ENCODE peak calls at places on chromosome 1, in ten cellular contexts. I is AG04450, U is HTR-8/SVneo, L is neuronal stem cell, K is GM12865, W is HS-27A, X is GM12891, G is fibroblast of mammary gland, R is A172, N is heart left ventricle. Z is an unnamed sample.

GRCh38 chr1:110875216-110875731 is 2.3 kb downstream of the CD53 start:
- DNase-seq in N (no peak), W (no peak), G (no peak), K (peak; percentile 85), L (no peak), U (no peak), X (no peak), R (no peak), I (no peak), Z (no peak)

GRCh38 chr1:111832521-111833155 is 76.9 kb downstream of the DDX20 start:
- DNase-seq in N (no peak), W (no peak), R (no peak), X (no peak), L (no peak), G (no peak), U (no peak), I (no peak), K (no peak), Z (no peak)

GRCh38 chr1:70353641-70354331 is 736 bp downstream of the ANKRD13C start:
- DNase-seq in K (peak; percentile 84), L (no peak), I (peak; percentile 46), N (peak; percentile 70), X (peak; percentile 23), U (peak; percentile 48), G (peak; percentile 66), R (peak; percentile 46), W (peak; percentile 66), Z (peak; percentile 82)

GRCh38 chr1:5992814-5993552 is 758 bp upstream of the NPHP4 start:
- DNase-seq in W (no peak), N (peak; percentile 60), L (no peak), X (no peak), R (no peak), K (peak; percentile 32), I (no peak), U (no peak), G (no peak), Z (peak; percentile 41)

GRCh38 chr1:44571712-44572571 is 102.3 kb downstream of the TMEM53 start:
- DNase-seq in R (peak; percentile 19), X (peak; percentile 37), G (peak; percentile 19), N (no peak), I (no peak), L (no peak), W (no peak), U (no peak), K (peak; percentile 47), Z (peak; percentile 24)

GRCh38 chr1:168689726-168690602 is 39.0 kb downstream of the DPT start:
- DNase-seq in U (no peak), X (no peak), L (no peak), N (no peak), K (no peak), W (no peak), G (peak; percentile 68), I (no peak), R (no peak), Z (no peak)

GRCh38 chr1:107750364-107750959 is 214.5 kb downstream of the VAV3 start:
- DNase-seq in R (peak; percentile 60), G (peak; percentile 73), W (peak; percentile 27), I (peak; percentile 8), U (peak; percentile 6), N (no peak), L (peak; percentile 62), X (no peak), K (peak; percentile 70), Z (peak; percentile 92)

GRCh38 chr1:66539491-66539890 is 5.5 kb downstream of the SGIP1 start:
- DNase-seq in G (no peak), W (no peak), I (no peak), L (no peak), N (no peak), X (no peak), U (no peak), K (no peak), R (no peak), Z (no peak)

GRCh38 chr1:159279754-159280153 is 22.4 kb upstream of the FCER1A start:
- DNase-seq in G (peak; percentile 3), X (no peak), K (no peak), U (no peak), R (peak; percentile 24), I (no peak), N (no peak), W (no peak), L (no peak), Z (no peak)

GRCh38 chr1:59012378-59012777 is 228.5 kb upstream of the JUN start:
- DNase-seq in U (no peak), L (no peak), K (no peak), W (no peak), G (no peak), N (no peak), X (no peak), I (no peak), R (no peak), Z (no peak)

GRCh38 chr1:110829955-110830553 is 42.9 kb upstream of the CD53 start:
- DNase-seq in X (no peak), L (peak; percentile 14), G (peak; percentile 28), W (peak; percentile 5), R (peak; percentile 40), K (peak; percentile 75), N (no peak), I (no peak), U (no peak), Z (peak; percentile 9)

GRCh38 chr1:108719654-108720435 is 7.1 kb downstream of the FNDC7 start:
- DNase-seq in U (peak; percentile 45), W (peak; percentile 79), K (no peak), N (peak; percentile 25), L (no peak), I (peak; percentile 34), R (peak; percentile 88), G (peak; percentile 93), X (no peak), Z (peak; percentile 81)

GRCh38 chr1:89708727-89709375 is 75.9 kb downstream of the LRRC8C start:
- DNase-seq in L (no peak), R (no peak), N (no peak), W (no peak), X (no peak), I (no peak), G (no peak), U (no peak), K (no peak), Z (no peak)

GRCh38 chr1:203177471-203178039 is 1.9 kb upstream of the MYBPH start:
- DNase-seq in I (no peak), G (peak; percentile 70), X (no peak), U (peak; percentile 56), N (peak; percentile 47), K (no peak), W (no peak), R (peak; percentile 77), L (no peak), Z (peak; percentile 41)

GRCh38 chr1:76901158-76901767 is 34.0 kb downstream of the ST6GALNAC5 start:
- DNase-seq in L (peak; percentile 14), N (no peak), R (peak; percentile 51), G (peak; percentile 68), W (peak; percentile 49), K (peak; percentile 62), I (peak; percentile 15), X (peak; percentile 15), U (peak; percentile 30), Z (peak; percentile 40)

GRCh38 chr1:117633423-117633822 is 27.6 kb downstream of the TENT5C start:
- DNase-seq in L (no peak), X (no peak), W (no peak), N (no peak), U (no peak), I (no peak), K (peak; percentile 59), G (no peak), R (no peak), Z (no peak)

GRCh38 chr1:230105754-230106625 is 39.0 kb downstream of the GALNT2 start:
- DNase-seq in L (no peak), G (peak; percentile 95), I (no peak), W (no peak), R (peak; percentile 76), X (no peak), K (peak; percentile 74), U (peak; percentile 59), N (no peak), Z (peak; percentile 88)

GRCh38 chr1:227124461-227124860 is 184.4 kb downstream of the COQ8A start:
- DNase-seq in W (no peak), R (no peak), L (no peak), X (no peak), G (no peak), I (no peak), U (no peak), K (no peak), N (no peak), Z (no peak)

GRCh38 chr1:209893751-209894150 is 44.3 kb upstream of the SYT14 start:
- DNase-seq in N (no peak), X (no peak), I (no peak), G (no peak), R (peak; percentile 0), W (no peak), L (no peak), K (no peak), U (no peak), Z (no peak)

GRCh38 chr1:91099746-91100621 is 78.1 kb upstream of the ZNF644 start:
- DNase-seq in X (no peak), G (no peak), U (no peak), L (no peak), N (no peak), W (no peak), R (peak; percentile 62), I (no peak), K (peak; percentile 29), Z (no peak)

GRCh38 chr1:225890346-225891228 is 1.6 kb upstream of the LEFTY1 start:
- DNase-seq in X (no peak), G (peak; percentile 36), U (no peak), R (no peak), K (no peak), W (no peak), I (no peak), L (no peak), N (no peak), Z (no peak)

GRCh38 chr1:205827623-205828022 is 14.6 kb upstream of the SLC41A1 start:
- DNase-seq in G (no peak), I (no peak), R (no peak), N (no peak), X (no peak), U (no peak), W (no peak), L (no peak), K (no peak), Z (no peak)

GRCh38 chr1:66681686-66682085 is 70.6 kb upstream of the DYNLT5 start:
- DNase-seq in R (no peak), W (no peak), G (peak; percentile 6), U (no peak), I (no peak), X (no peak), L (no peak), K (no peak), N (no peak), Z (no peak)

GRCh38 chr1:158022554-158023278 is 29.3 kb downstream of the KIRREL1 start:
- DNase-seq in U (no peak), W (no peak), R (no peak), X (no peak), N (no peak), G (no peak), I (no peak), K (no peak), L (no peak), Z (peak; percentile 63)

GRCh38 chr1:44361478-44361877 is 6.4 kb upstream of the ERI3 start:
- DNase-seq in X (no peak), W (no peak), N (no peak), G (peak; percentile 12), K (no peak), L (no peak), I (no peak), U (peak; percentile 10), R (no peak), Z (peak; percentile 22)

GRCh38 chr1:12014141-12014981 is 4.9 kb upstream of the MIIP start:
- DNase-seq in G (peak; percentile 43), I (no peak), X (no peak), U (peak; percentile 18), L (no peak), K (peak; percentile 65), R (no peak), W (no peak), N (peak; percentile 27), Z (no peak)

GRCh38 chr1:214895226-214895625 is 187.3 kb upstream of the KCNK2 start:
- DNase-seq in U (no peak), L (peak; percentile 37), X (no peak), N (no peak), G (no peak), K (no peak), R (no peak), I (no peak), W (no peak), Z (no peak)

GRCh38 chr1:3066250-3066711 is 2.7 kb upstream of the PRDM16 start:
- DNase-seq in N (peak; percentile 82), R (no peak), G (no peak), W (no peak), L (no peak), X (no peak), I (no peak), U (no peak), K (no peak), Z (no peak)

Z was measured in adipocyte.